ENCODE peak calls at places on chromosome 2, in eight cellular contexts. S is A549, K is tibial nerve, X is cardiac muscle cell, M is endodermal cell, W is adrenal gland, F is psoas muscle, Y is lung. O is an unnamed sample.

GRCh38 chr2:187075106-187076070 is 226.4 kb upstream of the ZSWIM2 start:
- DNase-seq in S (no peak), K (no peak), X (no peak), M (no peak), W (peak), F (no peak), Y (no peak), O (no peak)

GRCh38 chr2:75982750-75983149 is 272.0 kb upstream of the GCFC2 start:
- DNase-seq in S (no peak), K (no peak), X (no peak), M (no peak), W (no peak), F (no peak), Y (no peak), O (no peak)

GRCh38 chr2:69474688-69475087 is 37.5 kb upstream of the NFU1 start:
- DNase-seq in S (no peak), K (no peak), X (no peak), M (no peak), W (no peak), F (no peak), Y (no peak), O (no peak)

GRCh38 chr2:134845719-134846118 is 7.3 kb downstream of the ACMSD start:
- DNase-seq in S (no peak), K (no peak), X (no peak), M (no peak), W (no peak), F (no peak), Y (no peak), O (no peak)

GRCh38 chr2:173881466-173881865 is 83.7 kb downstream of the SP3 start:
- DNase-seq in S (no peak), K (peak), X (peak), M (no peak), W (peak), F (no peak), Y (no peak), O (no peak)

GRCh38 chr2:73175663-73176204 is 26.6 kb upstream of the NOTO start:
- DNase-seq in S (no peak), K (peak), X (peak), M (peak), W (peak), F (peak), Y (peak), O (peak)

GRCh38 chr2:151260492-151261239 is 997 bp downstream of the RBM43 start:
- DNase-seq in S (no peak), K (no peak), X (no peak), M (no peak), W (no peak), F (no peak), Y (no peak), O (peak)

GRCh38 chr2:77054938-77055337 is 467.2 kb downstream of the LRRTM4 start:
- DNase-seq in S (no peak), K (no peak), X (peak), M (peak), W (no peak), F (no peak), Y (no peak), O (no peak)

GRCh38 chr2:126720031-126720368 is 64.0 kb downstream of the GYPC start:
- DNase-seq in S (no peak), K (no peak), X (no peak), M (no peak), W (no peak), F (no peak), Y (peak), O (no peak)

GRCh38 chr2:20397811-20398447 is 47.3 kb upstream of the PUM2 start:
- DNase-seq in S (no peak), K (no peak), X (no peak), M (no peak), W (no peak), F (no peak), Y (no peak), O (no peak)

GRCh38 chr2:101256316-101256715 is 3.6 kb downstream of the CNOT11 start:
- DNase-seq in S (no peak), K (no peak), X (no peak), M (no peak), W (no peak), F (no peak), Y (no peak), O (no peak)

GRCh38 chr2:220001693-220002260 is 374.3 kb downstream of the SLC4A3 start:
- DNase-seq in S (no peak), K (no peak), X (no peak), M (no peak), W (no peak), F (no peak), Y (no peak), O (no peak)

GRCh38 chr2:204078003-204078698 is 141.6 kb downstream of the ICOS start:
- DNase-seq in S (no peak), K (no peak), X (no peak), M (no peak), W (no peak), F (no peak), Y (no peak), O (no peak)
- H3K27ac ChIP-seq in S (no peak), K (no peak), X (no peak), M (no peak), W (no peak), F (no peak), Y (no peak), O (no peak)

DNA sequence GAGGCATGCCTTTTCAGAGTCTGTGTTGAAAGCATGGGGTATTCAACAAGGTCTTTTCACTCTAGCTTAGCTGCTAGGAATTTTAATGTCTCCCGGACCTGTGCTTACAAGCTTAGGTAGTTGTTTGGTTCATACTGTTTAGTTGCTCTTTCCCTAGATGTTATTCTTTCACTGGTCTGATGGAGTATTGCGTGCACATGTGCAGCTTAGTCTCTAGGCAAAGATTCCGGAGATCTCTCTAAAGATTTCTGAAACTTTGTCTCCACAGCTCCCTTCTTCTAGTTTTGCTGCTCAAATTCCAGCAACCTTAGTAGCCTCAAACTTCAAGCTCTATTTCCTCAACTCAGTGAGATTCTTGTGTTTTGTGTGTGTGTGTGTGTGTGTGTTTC is 197.9 kb downstream of the MCFD2 start:
- DNase-seq in S (no peak), K (no peak), X (no peak), M (no peak), W (no peak), F (no peak), Y (no peak), O (no peak)
- H3K27ac ChIP-seq in S (peak), K (peak), X (no peak), M (no peak), W (no peak), F (peak), Y (no peak), O (no peak)

DNA sequence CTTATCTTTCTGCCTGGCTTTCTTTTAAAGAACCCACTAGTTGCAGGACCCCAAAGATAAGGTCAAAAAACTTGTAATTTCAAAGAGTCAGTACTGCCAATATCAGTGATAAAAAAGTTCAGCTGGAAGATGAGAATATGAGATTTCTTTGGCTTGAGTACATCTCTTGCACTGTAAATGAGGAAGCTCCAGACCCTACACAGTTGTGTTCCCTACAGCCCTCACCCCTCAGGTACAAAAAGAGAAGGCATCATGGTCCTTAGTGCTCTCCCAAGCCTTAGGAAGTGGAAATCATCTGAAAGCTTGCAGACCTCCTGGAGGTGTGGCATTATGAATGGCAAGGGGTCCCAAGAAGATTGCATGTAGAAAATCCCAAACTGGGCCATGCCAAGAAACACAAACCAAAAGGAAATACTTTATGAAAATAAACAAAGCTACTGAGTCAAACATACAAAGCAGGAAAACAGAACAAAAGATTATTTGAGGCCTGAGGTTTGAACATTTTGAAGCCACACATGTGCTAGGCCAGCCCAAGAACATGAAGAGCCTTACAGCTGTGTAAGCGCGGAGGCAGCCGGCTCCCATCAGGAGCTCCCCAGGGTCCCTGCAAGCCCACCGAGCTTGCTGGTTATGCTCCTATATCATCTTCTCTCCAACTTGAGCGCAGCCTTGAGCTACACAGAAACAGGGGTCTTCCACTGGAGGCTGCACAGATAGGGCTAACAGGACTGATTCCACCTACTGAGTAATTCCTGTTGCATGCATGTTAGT is 217.0 kb downstream of the OSR1 start:
- DNase-seq in S (peak), K (no peak), X (no peak), M (no peak), W (no peak), F (no peak), Y (no peak), O (no peak)
- H3K27ac ChIP-seq in S (peak), K (no peak), X (no peak), M (no peak), W (no peak), F (no peak), Y (no peak), O (no peak)

GRCh38 chr2:71618327-71619113 is 165.2 kb downstream of the DYSF start:
- DNase-seq in S (no peak), K (peak), X (peak), M (peak), W (no peak), F (no peak), Y (peak), O (no peak)
- H3K27ac ChIP-seq in S (no peak), K (no peak), X (peak), M (no peak), W (no peak), F (peak), Y (no peak), O (no peak)

O was measured in CD4-positive, alpha-beta T cell.